ENCODE peak calls at places on chromosomes 2 and 18, in four cellular contexts. H, W, S and D are unnamed samples.

GRCh38 chr2:111148925-111149324 is 28.2 kb downstream of the BCL2L11 start:
- DNase-seq in H (no peak), W (no peak), S (no peak), D (no peak)

GRCh38 chr18:58230438-58231179 is 186.6 kb downstream of the NEDD4L start:
- DNase-seq in H (no peak), W (no peak), S (no peak), D (no peak)

GRCh38 chr2:128528133-128528532 is 209.5 kb upstream of the HS6ST1 start:
- DNase-seq in H (no peak), W (no peak), S (no peak), D (no peak)

GRCh38 chr2:98893871-98894270 is 42.2 kb downstream of the CRACDL start:
- DNase-seq in H (no peak), W (no peak), S (no peak), D (no peak)

GRCh38 chr2:23632831-23633395 is 247.9 kb downstream of the KLHL29 start:
- DNase-seq in H (no peak), W (no peak), S (peak), D (no peak)

GRCh38 chr2:64525323-64525625 is 1.1 kb downstream of the AFTPH start:
- DNase-seq in H (no peak), W (peak), S (no peak), D (no peak)

GRCh38 chr2:127146820-127147502 is 40.0 kb upstream of the BIN1 start:
- DNase-seq in H (no peak), W (no peak), S (no peak), D (no peak)

GRCh38 chr2:10132596-10132995 is 10.1 kb downstream of the RRM2 start:
- DNase-seq in H (no peak), W (no peak), S (no peak), D (no peak)

GRCh38 chr2:15754703-15755099 is 163.0 kb downstream of the DDX1 start:
- DNase-seq in H (no peak), W (no peak), S (no peak), D (no peak)

GRCh38 chr2:80053522-80054338 is 250.8 kb downstream of the LRRTM1 start:
- DNase-seq in H (no peak), W (no peak), S (no peak), D (no peak)

GRCh38 chr18:53441761-53442414 is 782.6 kb downstream of the MBD2 start:
- DNase-seq in H (no peak), W (no peak), S (no peak), D (no peak)

GRCh38 chr2:169711751-169712509 is 17.7 kb downstream of the PHOSPHO2 start:
- DNase-seq in H (no peak), W (no peak), S (no peak), D (no peak)

GRCh38 chr2:108786354-108787208 is at the start of gene CCDC138:
- DNase-seq in H (peak), W (peak), S (peak), D (peak)

GRCh38 chr2:45984896-45985488 is 312.2 kb upstream of the EPAS1 start:
- DNase-seq in H (no peak), W (no peak), S (no peak), D (no peak)

GRCh38 chr18:50836521-50836957 is 16.7 kb upstream of the MRO start:
- DNase-seq in H (no peak), W (no peak), S (no peak), D (no peak)

GRCh38 chr2:139917723-139918384 is 1137.7 kb upstream of the NXPH2 start:
- DNase-seq in H (no peak), W (no peak), S (no peak), D (no peak)

GRCh38 chr18:54926593-54927297 is 32.5 kb downstream of the CCDC68 start:
- DNase-seq in H (peak), W (no peak), S (no peak), D (no peak)

GRCh38 chr18:13611616-13612110 is 114.7 kb downstream of the FAM210A start:
- DNase-seq in H (no peak), W (peak), S (peak), D (peak)

GRCh38 chr2:220811952-220812570 is 760.0 kb downstream of the EPHA4 start:
- DNase-seq in H (no peak), W (no peak), S (no peak), D (no peak)

GRCh38 chr18:36580874-36581750 is 247.7 kb downstream of the TPGS2 start:
- DNase-seq in H (peak), W (no peak), S (no peak), D (no peak)

GRCh38 chr2:183868707-183869106 is 729.6 kb upstream of the ZNF804A start:
- DNase-seq in H (no peak), W (no peak), S (no peak), D (no peak)

GRCh38 chr2:19346983-19347618 is 11.3 kb downstream of the OSR1 start:
- DNase-seq in H (no peak), W (no peak), S (no peak), D (no peak)

DNA sequence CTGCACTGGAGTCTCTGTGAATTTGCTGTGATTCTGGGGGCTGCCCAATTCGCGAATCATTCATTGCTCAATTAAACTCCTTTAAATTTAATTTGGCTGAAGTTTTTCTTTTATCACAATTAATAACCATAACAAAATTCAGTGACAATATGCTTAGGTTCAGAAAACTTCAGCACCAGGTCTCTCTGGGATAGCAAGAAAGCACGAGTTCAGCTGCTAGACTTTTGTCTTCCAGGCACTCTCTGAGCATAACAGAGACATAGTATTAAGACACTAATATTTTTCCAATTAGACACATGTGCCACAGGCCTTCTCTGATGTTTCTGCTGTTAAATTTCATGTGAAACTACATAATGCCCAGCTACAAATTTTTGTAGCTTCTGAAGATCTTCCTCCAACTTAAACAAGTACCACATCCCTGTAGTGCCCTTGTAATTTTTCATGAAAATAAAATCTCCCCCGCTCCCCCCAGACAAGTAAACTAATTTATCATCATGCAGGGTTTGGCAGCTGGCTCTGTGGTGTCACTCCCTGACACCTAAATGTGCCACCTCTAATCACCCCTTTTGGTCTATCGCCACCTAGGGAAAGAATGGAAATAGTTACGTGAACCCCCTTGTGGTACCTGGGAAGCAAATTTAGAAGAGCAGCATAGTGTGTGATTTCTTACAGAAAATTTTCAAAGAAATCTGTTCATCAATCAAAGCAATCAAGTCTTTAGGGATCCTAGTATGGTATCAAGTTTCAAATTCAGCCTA is 94.1 kb downstream of the CSRNP3 start:
- DNase-seq in H (no peak), W (no peak), S (no peak), D (no peak)
- TF ChIP-seq CTCF in H (no peak), W (no peak), S (no peak), D (peak)

GRCh38 chr2:209936106-209936663 is 66.3 kb upstream of the RPE start:
- DNase-seq in H (no peak), W (no peak), S (no peak), D (no peak)
- TF ChIP-seq CTCF in H (no peak), W (no peak), S (peak), D (no peak)

GRCh38 chr2:121005512-121005911 is 269.8 kb downstream of the GLI2 start:
- DNase-seq in H (no peak), W (no peak), S (no peak), D (no peak)

GRCh38 chr2:121007490-121007853 is 271.8 kb downstream of the GLI2 start:
- DNase-seq in H (no peak), W (no peak), S (no peak), D (no peak)

GRCh38 chr2:121010998-121011397 is 274.0 kb downstream of the TFCP2L1 start:
- DNase-seq in H (no peak), W (no peak), S (no peak), D (no peak)

GRCh38 chr2:121006783-121007489 is 271.3 kb downstream of the GLI2 start:
- DNase-seq in H (no peak), W (no peak), S (no peak), D (no peak)

GRCh38 chr2:121008978-121009377 is 273.3 kb downstream of the GLI2 start:
- DNase-seq in H (no peak), W (no peak), S (no peak), D (peak)
- TF ChIP-seq CTCF in H (peak), W (no peak), S (no peak), D (peak)

GRCh38 chr2:240685771-240686371 is 3.2 kb upstream of the AQP12B start:
- DNase-seq in H (no peak), W (peak), S (peak), D (no peak)
- TF ChIP-seq CTCF in H (no peak), W (no peak), S (no peak), D (no peak)

DNA sequence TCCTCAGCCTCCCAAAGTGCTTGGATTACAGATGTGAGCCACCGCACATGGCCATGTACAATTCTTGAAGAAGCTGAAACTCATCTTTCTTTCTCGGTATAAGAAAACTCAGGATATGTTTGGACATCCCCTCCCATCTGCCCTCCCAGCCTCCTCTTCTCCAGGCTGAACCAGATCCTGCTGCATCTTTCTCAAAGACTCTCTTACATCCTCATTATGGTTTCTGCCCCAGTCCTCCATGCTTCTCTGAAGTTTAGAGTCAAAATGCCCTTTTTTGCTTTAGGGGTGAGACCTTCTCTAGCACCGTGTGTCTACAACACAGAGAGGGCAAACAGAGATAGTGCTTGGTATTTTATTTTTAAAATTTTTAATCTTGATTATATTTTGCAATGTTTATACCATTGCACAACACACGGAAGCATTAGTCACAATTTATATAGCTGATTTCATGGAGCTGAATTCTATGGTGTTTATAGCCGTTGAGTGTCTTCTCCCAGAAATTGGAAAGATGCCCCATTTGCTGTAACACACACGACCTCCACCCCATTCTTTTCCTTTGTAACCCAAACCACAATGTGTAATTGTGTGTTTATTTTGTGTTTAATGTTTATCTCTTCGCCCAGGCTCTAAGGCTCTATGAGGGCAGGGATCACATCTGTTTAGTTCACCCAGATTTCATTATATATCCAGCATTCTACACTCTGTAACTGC is 206.0 kb upstream of the TNP1 start:
- DNase-seq in H (peak), W (no peak), S (no peak), D (no peak)
- TF ChIP-seq CTCF in H (no peak), W (no peak), S (no peak), D (no peak)

GRCh38 chr2:48566582-48566981 is 36.6 kb downstream of the STON1 start:
- DNase-seq in H (no peak), W (no peak), S (no peak), D (no peak)
- TF ChIP-seq CTCF in H (peak), W (no peak), S (peak), D (no peak)

GRCh38 chr2:241135737-241136136 is 13.5 kb downstream of the PASK start:
- DNase-seq in H (no peak), W (no peak), S (no peak), D (no peak)

GRCh38 chr2:241138471-241138870 is 10.8 kb downstream of the PASK start:
- DNase-seq in H (no peak), W (no peak), S (no peak), D (no peak)

GRCh38 chr2:241136191-241136590 is 13.1 kb downstream of the PASK start:
- DNase-seq in H (no peak), W (no peak), S (no peak), D (no peak)

GRCh38 chr2:241136661-241137260 is 12.5 kb downstream of the PASK start:
- DNase-seq in H (no peak), W (no peak), S (no peak), D (no peak)

GRCh38 chr2:241137276-241138190 is 11.7 kb downstream of the PASK start:
- DNase-seq in H (no peak), W (no peak), S (no peak), D (no peak)
- TF ChIP-seq CTCF in H (no peak), W (no peak), S (no peak), D (no peak)

GRCh38 chr18:30888344-30888743 is 154.2 kb downstream of the DSC3 start:
- DNase-seq in H (no peak), W (no peak), S (no peak), D (no peak)

GRCh38 chr18:30886998-30887397 is 155.5 kb downstream of the DSC3 start:
- DNase-seq in H (no peak), W (no peak), S (no peak), D (no peak)

GRCh38 chr18:30889582-30890301 is 152.8 kb downstream of the DSC3 start:
- DNase-seq in H (no peak), W (no peak), S (no peak), D (peak)
- TF ChIP-seq CTCF in H (no peak), W (no peak), S (no peak), D (peak)